ENCODE peak calls at places on chromosome 16, in seven cellular contexts. Y, L, A, R, B, Z and U are unnamed samples.

GRCh38 chr16:74499114-74499513 is 77.8 kb upstream of the CLEC18B start:
- DNase-seq in L (no peak), B (no peak), R (no peak), Y (no peak), Z (no peak), A (no peak), U (no peak)

GRCh38 chr16:67279296-67280089 is at the start of gene PLEKHG4:
- DNase-seq in L (peak), A (peak), B (peak), R (peak), Y (peak), Z (no peak), U (peak)

GRCh38 chr16:77238593-77238992 is 39.4 kb downstream of the SYCE1L start:
- DNase-seq in L (no peak), A (no peak), R (no peak), B (no peak), Y (no peak), Z (peak), U (no peak)

GRCh38 chr16:66695474-66695934 is 1.0 kb downstream of the CMTM4 start:
- DNase-seq in A (no peak), L (no peak), Z (peak), B (no peak), R (no peak), Y (no peak), U (no peak)

GRCh38 chr16:66476328-66477027 is 49.4 kb downstream of the BEAN1 start:
- DNase-seq in B (no peak), A (no peak), Z (no peak), Y (no peak), R (no peak), L (peak), U (no peak)

GRCh38 chr16:67447508-67448076 is 16.7 kb downstream of the HSD11B2 start:
- DNase-seq in A (peak), L (peak), R (no peak), Y (peak), B (no peak), Z (no peak), U (peak)

GRCh38 chr16:56191807-56192643 is 736 bp downstream of the GNAO1 start:
- DNase-seq in B (no peak), Y (no peak), R (peak), L (no peak), Z (peak), A (no peak), U (no peak)

GRCh38 chr16:3029499-3030127 is 5.8 kb downstream of the THOC6 start:
- DNase-seq in A (no peak), B (no peak), Y (peak), L (no peak), R (no peak), Z (no peak), U (no peak)

GRCh38 chr16:12573730-12574383 is 229.8 kb downstream of the CPPED1 start:
- DNase-seq in B (peak), L (peak), A (peak), Y (peak), Z (peak), R (peak), U (peak)

GRCh38 chr16:12095275-12096161 is 119.0 kb downstream of the SNX29 start:
- DNase-seq in L (peak), A (peak), B (peak), Z (peak), R (peak), Y (peak), U (peak)

GRCh38 chr16:12459401-12459791 is 344.3 kb downstream of the CPPED1 start:
- DNase-seq in L (no peak), R (peak), B (peak), Y (no peak), A (no peak), Z (no peak), U (no peak)

GRCh38 chr16:62620259-62620658 is 584.0 kb upstream of the CDH8 start:
- DNase-seq in R (no peak), L (no peak), B (no peak), A (no peak), Z (no peak), Y (no peak), U (no peak)

GRCh38 chr16:87465306-87465705 is 27.5 kb downstream of the ZCCHC14 start:
- DNase-seq in B (no peak), L (no peak), A (no peak), Y (peak), R (peak), Z (no peak), U (no peak)

GRCh38 chr16:740459-740763 is 386 bp downstream of the CIAO3 start:
- DNase-seq in Z (no peak), L (no peak), B (no peak), Y (no peak), A (no peak), R (no peak), U (no peak)

GRCh38 chr16:48426244-48427135 is 41.3 kb upstream of the SIAH1 start:
- DNase-seq in B (no peak), Z (no peak), L (no peak), A (no peak), R (no peak), Y (peak), U (no peak)

GRCh38 chr16:57897053-57897784 is 73.7 kb downstream of the CNGB1 start:
- DNase-seq in R (no peak), Y (no peak), L (no peak), A (no peak), B (no peak), Z (no peak), U (no peak)

GRCh38 chr16:3183445-3184139 is 4.4 kb upstream of the OR1F1 start:
- DNase-seq in L (no peak), Z (no peak), A (no peak), R (no peak), B (no peak), Y (no peak), U (no peak)

GRCh38 chr16:25006504-25007055 is 8.6 kb downstream of the ARHGAP17 start:
- DNase-seq in Z (no peak), L (no peak), B (no peak), R (no peak), Y (peak), A (no peak), U (no peak)

GRCh38 chr16:711548-712320 is 3.2 kb upstream of the METRN start:
- DNase-seq in Y (peak), A (peak), B (no peak), Z (peak), L (peak), R (peak), U (peak)

GRCh38 chr16:27973678-27974077 is 89.8 kb downstream of the GSG1L start:
- DNase-seq in Y (no peak), L (no peak), Z (no peak), B (no peak), R (no peak), A (no peak), U (no peak)

GRCh38 chr16:66248096-66248495 is 118.4 kb upstream of the CDH5 start:
- DNase-seq in R (peak), B (no peak), Y (peak), A (no peak), L (no peak), Z (no peak), U (no peak)

GRCh38 chr16:25988089-25988488 is 296.3 kb downstream of the HS3ST4 start:
- DNase-seq in R (no peak), Z (no peak), Y (no peak), A (no peak), L (no peak), B (no peak), U (no peak)

GRCh38 chr16:11674001-11674817 is 6.0 kb downstream of the SNN start:
- DNase-seq in Y (no peak), Z (peak), B (no peak), L (no peak), R (no peak), A (no peak), U (no peak)

GRCh38 chr16:23174622-23175021 is 7.9 kb upstream of the SCNN1G start:
- DNase-seq in R (no peak), B (no peak), A (no peak), Z (no peak), L (no peak), Y (peak), U (no peak)

GRCh38 chr16:57092786-57093301 is 461 bp downstream of the CPNE2 start:
- DNase-seq in Y (no peak), Z (no peak), A (peak), R (peak), B (no peak), L (no peak), U (peak)

GRCh38 chr16:90018297-90019200 is 707 bp downstream of the DBNDD1 start:
- DNase-seq in L (peak), Z (peak), A (no peak), Y (no peak), R (no peak), B (no peak), U (no peak)

GRCh38 chr16:64627288-64627687 is 494.6 kb downstream of the CDH11 start:
- DNase-seq in L (no peak), R (no peak), Y (peak), Z (peak), A (no peak), B (no peak), U (no peak)

GRCh38 chr16:12157510-12158093 is 181.1 kb downstream of the SNX29 start:
- DNase-seq in Y (peak), B (no peak), A (no peak), R (no peak), L (no peak), Z (no peak), U (no peak)

GRCh38 chr16:30741461-30741914 is 6.7 kb upstream of the PHKG2 start:
- DNase-seq in A (no peak), R (no peak), L (peak), Z (no peak), B (no peak), Y (peak), U (no peak)

GRCh38 chr16:12501727-12502457 is 301.8 kb downstream of the CPPED1 start:
- DNase-seq in R (no peak), B (no peak), A (no peak), L (no peak), Z (no peak), Y (no peak), U (no peak)

GRCh38 chr16:74465281-74465680 is 44.0 kb upstream of the CLEC18B start:
- DNase-seq in A (no peak), R (no peak), Y (peak), L (no peak), Z (no peak), B (no peak), U (no peak)

GRCh38 chr16:24939224-24939623 is 75.9 kb downstream of the ARHGAP17 start:
- DNase-seq in B (no peak), R (no peak), Z (no peak), L (no peak), A (no peak), Y (no peak), U (no peak)